ENCODE peak calls at places on chromosome 5, in ten cellular contexts. A, L, N, D, Z, S, T, R, J and I are unnamed samples. For H3K4me1, the result is how much of the 10 kb centered on the place peaks cover.

GRCh38 chr5:111999286-111999685 is 242.3 kb upstream of the NREP start:
- DNase-seq in A (peak), L (no peak), N (no peak), D (no peak), Z (peak), S (peak), T (no peak), R (no peak), J (no peak), I (no peak)

GRCh38 chr5:136743052-136743451 is 377.7 kb upstream of the TRPC7 start:
- DNase-seq in A (no peak), L (no peak), N (no peak), D (no peak), Z (no peak), S (no peak), T (no peak), R (no peak), J (no peak), I (no peak)

GRCh38 chr5:171152382-171152781 is 156.7 kb upstream of the TLX3 start:
- DNase-seq in A (peak), L (no peak), N (no peak), D (no peak), Z (peak), S (peak), T (no peak), R (peak), J (no peak), I (no peak)

GRCh38 chr5:148984333-148984732 is 78.5 kb downstream of the SH3TC2 start:
- DNase-seq in A (no peak), L (no peak), N (no peak), D (no peak), Z (peak), S (peak), T (no peak), R (no peak), J (no peak), I (no peak)

GRCh38 chr5:166883016-166883415 is 1408.4 kb upstream of the WWC1 start:
- DNase-seq in A (no peak), L (no peak), N (peak), D (no peak), Z (peak), S (no peak), T (no peak), R (no peak), J (no peak), I (no peak)

GRCh38 chr5:52769061-52769460 is 18.7 kb upstream of the ITGA1 start:
- DNase-seq in A (peak), L (no peak), N (no peak), D (no peak), Z (no peak), S (peak), T (no peak), R (no peak), J (no peak), I (no peak)

GRCh38 chr5:128674837-128675446 is 136.9 kb upstream of the FBN2 start:
- DNase-seq in A (peak), L (peak), N (peak), D (no peak), Z (peak), S (peak), T (no peak), R (peak), J (no peak), I (no peak)

GRCh38 chr5:1322036-1322903 is 22.6 kb downstream of the CLPTM1L start:
- DNase-seq in A (no peak), L (no peak), N (no peak), D (peak), Z (no peak), S (no peak), T (no peak), R (no peak), J (no peak), I (peak)

GRCh38 chr5:36688722-36689121 is 82.3 kb downstream of the SLC1A3 start:
- DNase-seq in A (no peak), L (no peak), N (no peak), D (no peak), Z (no peak), S (peak), T (no peak), R (peak), J (no peak), I (no peak)

GRCh38 chr5:138972230-138972629 is 97.1 kb upstream of the LRRTM2 start:
- DNase-seq in A (peak), L (no peak), N (no peak), D (no peak), Z (no peak), S (no peak), T (no peak), R (no peak), J (no peak), I (no peak)

GRCh38 chr5:132653716-132654115 is 4.3 kb upstream of the IL13 start:
- DNase-seq in A (no peak), L (no peak), N (no peak), D (no peak), Z (no peak), S (no peak), T (no peak), R (peak), J (no peak), I (no peak)

GRCh38 chr5:10457682-10458574 is 16.2 kb downstream of the ROPN1L start:
- DNase-seq in A (no peak), L (no peak), N (no peak), D (no peak), Z (no peak), S (no peak), T (peak), R (peak), J (no peak), I (no peak)

GRCh38 chr5:82046268-82046621 is 74.4 kb downstream of the ATG10 start:
- DNase-seq in A (no peak), L (no peak), N (no peak), D (no peak), Z (no peak), S (no peak), T (no peak), R (no peak), J (no peak), I (no peak)

GRCh38 chr5:89755024-89755423 is 654.5 kb downstream of the CETN3 start:
- DNase-seq in A (no peak), L (no peak), N (no peak), D (no peak), Z (no peak), S (no peak), T (no peak), R (no peak), J (no peak), I (no peak)

GRCh38 chr5:5128766-5129165 is 11.4 kb upstream of the ADAMTS16 start:
- DNase-seq in A (no peak), L (no peak), N (no peak), D (no peak), Z (no peak), S (no peak), T (no peak), R (no peak), J (no peak), I (no peak)

GRCh38 chr5:81349161-81349560 is 44.8 kb downstream of the ACOT12 start:
- DNase-seq in A (no peak), L (no peak), N (no peak), D (no peak), Z (no peak), S (no peak), T (no peak), R (no peak), J (no peak), I (no peak)

GRCh38 chr5:163473613-163474243 is 13.3 kb downstream of the HMMR start:
- DNase-seq in A (peak), L (peak), N (no peak), D (no peak), Z (no peak), S (no peak), T (no peak), R (no peak), J (no peak), I (no peak)

GRCh38 chr5:35371971-35372426 is 141.7 kb upstream of the PRLR start:
- DNase-seq in A (no peak), L (no peak), N (no peak), D (no peak), Z (no peak), S (no peak), T (peak), R (no peak), J (no peak), I (no peak)

GRCh38 chr5:168110384-168110783 is 181.1 kb upstream of the WWC1 start:
- DNase-seq in A (no peak), L (no peak), N (no peak), D (no peak), Z (no peak), S (no peak), T (no peak), R (no peak), J (no peak), I (no peak)

GRCh38 chr5:32109236-32109635 is 64.9 kb downstream of the GOLPH3 start:
- DNase-seq in A (no peak), L (no peak), N (no peak), D (no peak), Z (no peak), S (peak), T (no peak), R (no peak), J (no peak), I (no peak)

GRCh38 chr5:123599171-123599570 is 87.2 kb downstream of the CSNK1G3 start:
- DNase-seq in A (peak), L (no peak), N (no peak), D (no peak), Z (no peak), S (peak), T (no peak), R (no peak), J (no peak), I (no peak)

GRCh38 chr5:59759600-59760357 is 133.7 kb downstream of the PDE4D start:
- DNase-seq in A (no peak), L (no peak), N (no peak), D (no peak), Z (no peak), S (no peak), T (no peak), R (no peak), J (no peak), I (no peak)

GRCh38 chr5:122844136-122844915 is 1.1 kb upstream of the SNX24 start:
- DNase-seq in A (peak), L (no peak), N (no peak), D (no peak), Z (no peak), S (no peak), T (no peak), R (peak), J (no peak), I (no peak)

GRCh38 chr5:92017786-92018185 is 634.7 kb upstream of the ARRDC3 start:
- DNase-seq in A (peak), L (no peak), N (no peak), D (no peak), Z (peak), S (peak), T (no peak), R (no peak), J (no peak), I (no peak)

GRCh38 chr5:152560508-152561137 is 155.5 kb upstream of the NMUR2 start:
- DNase-seq in A (peak), L (no peak), N (peak), D (peak), Z (peak), S (peak), T (no peak), R (peak), J (peak), I (no peak)

GRCh38 chr5:110880413-110880812 is 141.6 kb downstream of the SLC25A46 start:
- DNase-seq in A (peak), L (no peak), N (no peak), D (no peak), Z (peak), S (peak), T (no peak), R (no peak), J (no peak), I (no peak)

GRCh38 chr5:135149956-135150723 is 116.1 kb upstream of the PITX1 start:
- DNase-seq in A (no peak), L (no peak), N (no peak), D (no peak), Z (no peak), S (no peak), T (no peak), R (no peak), J (no peak), I (no peak)

DNA sequence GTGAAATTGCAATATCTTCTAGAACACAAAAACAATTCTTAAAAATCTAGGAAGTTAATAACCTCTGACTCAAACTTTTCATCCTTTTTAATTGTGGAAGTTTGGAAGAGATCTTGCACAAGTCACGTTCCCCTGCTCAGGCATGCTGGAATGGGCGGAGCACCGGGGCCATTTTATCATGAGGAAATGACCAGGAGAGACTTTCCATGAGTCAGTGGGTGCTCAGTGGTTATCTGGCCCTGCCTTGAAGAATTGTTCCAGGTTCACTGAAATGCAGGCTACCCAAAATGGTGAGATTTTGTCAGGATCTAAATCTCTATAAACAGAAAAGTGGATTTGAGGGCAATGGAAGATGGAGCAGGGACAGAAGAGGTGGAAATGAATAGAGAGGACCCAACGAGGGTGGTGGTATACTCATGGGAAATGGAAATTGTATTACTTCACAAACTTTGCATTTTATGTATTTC is 61.2 kb downstream of the FYB1 start:
- DNase-seq in A (no peak), L (no peak), N (no peak), D (peak), Z (peak), S (no peak), T (no peak), R (peak), J (no peak), I (peak)
- H3K4me1 ChIP-seq in A (under half), L (half or more), N (under half), D (under half), Z (under half), S (under half), T (under half), R (under half), J (half or more), I (under half)

DNA sequence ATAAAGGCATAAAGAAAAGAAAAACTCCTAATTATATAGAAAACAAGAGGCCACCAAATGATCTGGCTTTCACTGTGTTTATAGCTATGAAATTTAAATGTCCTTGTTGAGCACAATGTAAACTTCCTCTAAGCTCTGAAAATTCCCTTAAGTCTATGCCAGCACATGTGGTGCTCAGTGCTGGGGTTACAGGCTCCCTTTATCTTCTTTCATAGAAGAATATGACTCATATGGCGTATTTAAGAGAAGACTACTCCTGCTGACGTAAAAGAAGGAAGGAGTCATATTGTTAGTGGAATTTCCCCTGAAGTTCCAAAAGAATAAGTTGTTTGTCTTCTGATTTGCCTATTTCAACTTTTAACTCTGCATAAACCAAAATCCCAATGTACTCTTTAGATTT is 30.4 kb downstream of the RNF145 start:
- DNase-seq in A (peak), L (peak), N (no peak), D (no peak), Z (peak), S (peak), T (peak), R (peak), J (no peak), I (no peak)
- H3K4me3 ChIP-seq in A (peak), L (no peak), N (no peak), D (no peak), Z (no peak), S (no peak), T (no peak), R (no peak), J (no peak), I (no peak)

DNA sequence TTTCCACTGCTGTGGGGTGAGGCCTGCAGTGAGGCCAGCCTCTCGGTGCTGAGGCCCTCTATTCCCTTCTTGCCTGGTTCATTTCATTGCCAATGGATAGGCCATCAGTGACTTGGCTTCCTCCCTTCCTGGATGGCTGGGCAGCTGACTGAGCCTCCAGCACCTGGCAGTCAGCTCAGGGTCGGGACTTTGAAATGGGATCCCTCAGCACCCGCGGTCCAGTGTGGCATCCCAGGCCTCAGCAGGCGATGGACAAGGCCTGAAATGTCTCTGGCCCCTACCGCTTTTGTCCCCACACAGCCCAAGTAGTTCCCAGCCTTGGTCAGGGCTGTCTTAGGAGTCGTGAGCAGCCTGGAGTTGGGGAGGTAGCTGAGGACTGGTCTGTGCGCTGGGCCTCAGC is 17.2 kb downstream of the NDST1 start:
- DNase-seq in A (no peak), L (no peak), N (no peak), D (no peak), Z (no peak), S (no peak), T (no peak), R (no peak), J (no peak), I (no peak)
- H3K4me1 ChIP-seq in A (under half), L (under half), N (under half), D (under half), Z (under half), S (under half), T (under half), R (under half), J (under half), I (half or more)

DNA sequence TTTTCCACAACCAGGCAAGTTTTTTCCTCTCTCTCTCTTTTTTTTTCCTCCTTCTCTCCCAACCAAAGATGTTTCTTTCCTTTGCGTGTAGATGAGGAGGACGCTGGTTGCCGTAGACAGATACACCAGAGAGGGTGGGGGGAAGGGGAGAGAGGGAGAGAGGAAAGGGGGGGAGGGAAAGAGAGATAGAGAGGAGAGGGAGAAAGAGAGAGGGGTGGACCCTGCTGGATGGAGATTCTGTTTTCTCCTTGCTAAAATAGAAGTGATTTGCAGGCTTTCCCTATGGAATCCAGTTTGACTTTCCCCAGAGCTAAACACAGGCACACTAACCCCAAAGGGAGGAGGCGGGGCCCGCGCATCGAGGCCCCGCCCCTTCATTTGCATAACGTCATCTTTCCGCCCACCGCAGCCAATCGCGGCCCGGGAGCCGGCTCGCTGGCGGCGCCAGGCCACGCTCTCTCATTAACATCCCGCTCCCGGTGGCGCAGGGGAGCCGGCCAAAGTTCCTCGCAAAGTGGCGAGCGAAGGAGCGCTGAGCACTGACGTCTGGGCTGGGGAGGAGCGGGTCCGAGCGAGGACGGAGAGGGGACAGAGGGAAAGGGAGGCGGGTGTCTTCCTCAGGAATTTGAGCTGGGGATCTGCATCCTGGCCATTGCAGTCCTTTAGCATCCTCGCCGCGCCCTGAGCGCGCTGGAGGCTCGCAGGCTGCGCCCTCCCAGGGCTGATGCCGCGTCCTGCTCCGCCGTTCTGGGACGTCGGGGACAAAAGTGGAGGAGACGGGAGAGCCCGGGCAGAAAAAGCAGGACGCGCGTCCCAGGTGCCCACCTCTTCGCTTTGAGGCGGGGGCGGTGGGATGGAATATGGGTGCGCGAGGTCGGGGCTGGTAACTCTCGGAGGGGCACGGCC is 559 bp upstream of the EBF1 start:
- DNase-seq in A (peak), L (peak), N (no peak), D (peak), Z (peak), S (peak), T (peak), R (peak), J (peak), I (peak)
- H3K4me3 ChIP-seq in A (peak), L (peak), N (peak), D (peak), Z (no peak), S (peak), T (peak), R (peak), J (peak), I (peak)

DNA sequence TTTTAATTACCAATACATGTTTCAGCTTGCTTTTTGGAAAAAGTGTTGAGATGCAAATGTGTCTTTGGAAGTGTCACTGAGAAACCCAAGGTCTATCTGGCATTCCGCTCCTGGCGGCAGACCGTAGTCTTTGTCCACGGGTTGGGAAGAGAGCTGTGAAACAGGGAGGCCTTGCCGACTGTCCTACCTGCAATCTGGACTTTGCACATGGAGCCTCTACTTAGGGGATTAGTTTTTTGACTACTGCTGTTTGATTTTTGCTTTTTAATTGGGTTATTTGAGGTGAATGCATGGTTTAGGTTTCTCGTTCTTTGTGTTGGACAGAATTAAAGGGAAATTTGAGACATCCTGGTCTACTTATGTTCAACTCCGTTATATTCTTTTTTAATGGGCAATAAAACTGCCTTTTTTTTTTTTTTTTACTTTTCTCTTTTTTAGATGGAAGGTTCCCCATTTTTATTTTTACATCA is 25.7 kb downstream of the TRIO start:
- DNase-seq in A (no peak), L (no peak), N (no peak), D (no peak), Z (no peak), S (no peak), T (no peak), R (no peak), J (no peak), I (no peak)
- H3K4me1 ChIP-seq in A (half or more), L (under half), N (under half), D (half or more), Z (half or more), S (under half), T (under half), R (under half), J (under half), I (half or more)

GRCh38 chr5:84487963-84488362 is 103.3 kb upstream of the EDIL3 start:
- DNase-seq in A (peak), L (no peak), N (no peak), D (no peak), Z (no peak), S (peak), T (no peak), R (no peak), J (no peak), I (no peak)
- H3K4me3 ChIP-seq in A (peak), L (no peak), N (no peak), D (no peak), Z (no peak), S (no peak), T (no peak), R (no peak), J (no peak), I (no peak)

GRCh38 chr5:146311278-146311677 is 27.4 kb upstream of the POU4F3 start:
- DNase-seq in A (no peak), L (no peak), N (no peak), D (no peak), Z (no peak), S (no peak), T (no peak), R (no peak), J (no peak), I (no peak)
- H3K4me1 ChIP-seq in A (under half), L (under half), N (under half), D (under half), Z (under half), S (under half), T (under half), R (under half), J (under half), I (under half)

GRCh38 chr5:33641722-33642505 is 201.1 kb downstream of the TARS1 start:
- DNase-seq in A (peak), L (peak), N (no peak), D (no peak), Z (peak), S (peak), T (no peak), R (no peak), J (no peak), I (no peak)
- H3K4me3 ChIP-seq in A (no peak), L (no peak), N (no peak), D (no peak), Z (no peak), S (no peak), T (no peak), R (no peak), J (no peak), I (no peak)